ENCODE peak calls at places on chromosomes 4 and X, in five cellular contexts. Q is GM12878, D is HCT116, H is K562, P is NB4. B is an unnamed sample.

GRCh38 chr4:173698557-173699262 is 168.7 kb upstream of the HAND2 start:
- DNase-seq in D (no peak), P (no peak), H (no peak), Q (no peak), B (no peak)

GRCh38 chr4:82984459-82984858 is 26.2 kb downstream of the LIN54 start:
- DNase-seq in D (peak), H (peak), Q (no peak), P (peak), B (peak)

GRCh38 chr4:33532821-33533220 is 2711.5 kb downstream of the ARAP2 start:
- DNase-seq in Q (no peak), D (no peak), P (no peak), H (no peak), B (no peak)

GRCh38 chrX:63918611-63919010 is 133.6 kb upstream of the ARHGEF9 start:
- DNase-seq in D (peak), P (peak), Q (no peak), H (no peak), B (no peak)

GRCh38 chr4:21181716-21182115 is 481.5 kb downstream of the PACRGL start:
- DNase-seq in P (no peak), H (no peak), Q (no peak), D (no peak), B (no peak)

GRCh38 chrX:150352114-150352513 is 11.0 kb upstream of the MAMLD1 start:
- DNase-seq in P (no peak), Q (no peak), H (no peak), D (no peak), B (no peak)

GRCh38 chrX:38482183-38482582 is 79.2 kb upstream of the TSPAN7 start:
- DNase-seq in H (no peak), D (no peak), Q (no peak), P (no peak), B (no peak)

GRCh38 chr4:6281436-6282144 is 11.9 kb downstream of the WFS1 start:
- DNase-seq in H (no peak), P (no peak), Q (no peak), D (no peak), B (no peak)

GRCh38 chrX:12702509-12703091 is 88.6 kb upstream of the PRPS2 start:
- DNase-seq in P (peak), Q (no peak), H (peak), D (peak), B (peak)

GRCh38 chrX:10485331-10485730 is 135.1 kb downstream of the MID1 start:
- DNase-seq in D (no peak), P (no peak), H (no peak), Q (no peak), B (no peak)

GRCh38 chr4:15488136-15488535 is 18.5 kb downstream of the CC2D2A start:
- DNase-seq in D (no peak), Q (no peak), P (no peak), H (no peak), B (no peak)

GRCh38 chr4:163167333-163167626 is 590 bp upstream of the NAF1 start:
- DNase-seq in P (no peak), H (no peak), Q (no peak), D (no peak), B (peak)

GRCh38 chrX:130507015-130507414 is 105.2 kb downstream of the RBMX2 start:
- DNase-seq in P (no peak), Q (no peak), H (no peak), D (no peak), B (no peak)

GRCh38 chr4:58465031-58465430 is 1354.8 kb upstream of the IGFBP7 start:
- DNase-seq in P (no peak), H (no peak), D (no peak), Q (no peak), B (no peak)

GRCh38 chr4:115675721-115676120 is 562.3 kb upstream of the NDST4 start:
- DNase-seq in D (no peak), Q (no peak), P (no peak), H (no peak), B (no peak)

GRCh38 chr4:17063870-17064269 is 165.4 kb upstream of the LDB2 start:
- DNase-seq in P (no peak), H (no peak), Q (no peak), D (no peak), B (no peak)
- TF ChIP-seq MAX in P (no peak), H (no peak), Q (no peak), D (no peak), B (no peak)

GRCh38 chr4:68736813-68737212 is 66.4 kb upstream of the UGT2B15 start:
- DNase-seq in Q (no peak), P (no peak), H (no peak), D (no peak), B (no peak)

GRCh38 chr4:68738036-68738435 is 67.6 kb upstream of the UGT2B15 start:
- DNase-seq in H (no peak), Q (no peak), D (no peak), P (no peak), B (no peak)

GRCh38 chr4:68735106-68735505 is 64.7 kb upstream of the UGT2B15 start:
- DNase-seq in P (no peak), D (no peak), Q (no peak), H (no peak), B (no peak)

GRCh38 chr4:68734095-68734494 is 63.6 kb upstream of the UGT2B15 start:
- DNase-seq in Q (peak), P (no peak), D (no peak), H (no peak), B (no peak)

GRCh38 chr4:68732653-68733466 is 62.4 kb upstream of the UGT2B15 start:
- DNase-seq in H (no peak), P (no peak), D (no peak), Q (peak), B (no peak)
- TF ChIP-seq MAX in H (no peak), P (no peak), D (no peak), Q (no peak), B (no peak)

DNA sequence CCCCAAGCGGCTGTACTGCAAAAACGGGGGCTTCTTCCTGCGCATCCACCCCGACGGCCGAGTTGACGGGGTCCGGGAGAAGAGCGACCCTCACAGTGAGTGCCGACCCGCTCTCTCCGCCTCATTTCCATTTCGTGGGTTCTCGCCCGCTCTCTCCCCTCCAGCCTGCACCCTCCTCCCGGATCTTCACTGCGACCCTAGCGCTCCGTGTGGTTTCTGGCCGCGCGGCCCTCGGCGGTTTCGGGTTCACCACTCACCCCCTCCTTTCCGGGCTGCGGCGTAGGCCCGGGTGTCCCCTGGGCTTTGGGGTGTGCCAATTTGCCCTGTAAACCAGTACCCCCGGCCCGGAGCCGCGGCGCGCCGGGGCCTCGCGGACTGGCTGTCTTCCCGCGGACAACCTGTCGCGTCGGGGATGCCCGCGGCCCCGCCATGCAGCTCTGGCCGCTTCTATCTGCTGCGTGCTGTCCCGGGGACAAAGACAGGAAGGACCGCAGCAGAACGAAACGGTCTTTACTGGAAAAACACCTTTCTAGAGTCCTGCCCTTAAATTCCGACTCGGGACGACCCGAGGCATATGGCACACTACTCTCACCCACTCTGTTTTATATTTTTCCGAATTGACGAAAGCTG is 742 bp downstream of the FGF2 start:
- DNase-seq in Q (peak), P (peak), H (peak), D (no peak), B (peak)
- TF ChIP-seq MAX in Q (peak), P (no peak), H (peak), D (peak), B (no peak)

DNA sequence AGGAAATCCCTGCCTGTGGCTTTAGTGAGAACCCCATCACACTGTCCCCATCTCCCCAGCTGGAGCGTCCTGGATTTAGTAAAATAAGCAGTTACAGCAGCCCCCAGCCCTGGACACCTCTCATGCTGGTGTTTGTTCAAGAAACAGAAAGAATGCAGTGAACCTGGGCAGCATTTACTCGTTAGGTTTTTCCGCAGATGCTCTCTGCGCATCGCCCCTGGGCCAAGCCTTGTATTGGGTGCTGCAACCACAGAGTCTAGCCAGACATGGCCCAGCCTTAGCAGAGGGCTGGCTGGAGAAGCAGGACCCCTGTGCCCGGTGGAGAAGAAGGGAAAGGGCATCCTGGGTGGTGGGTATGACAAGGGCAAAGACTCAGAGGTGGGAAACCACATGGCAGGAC is 136.3 kb upstream of the PSAPL1 start:
- DNase-seq in D (no peak), P (no peak), Q (no peak), H (no peak), B (no peak)
- TF ChIP-seq MAX in D (no peak), P (no peak), Q (no peak), H (no peak), B (no peak)

DNA sequence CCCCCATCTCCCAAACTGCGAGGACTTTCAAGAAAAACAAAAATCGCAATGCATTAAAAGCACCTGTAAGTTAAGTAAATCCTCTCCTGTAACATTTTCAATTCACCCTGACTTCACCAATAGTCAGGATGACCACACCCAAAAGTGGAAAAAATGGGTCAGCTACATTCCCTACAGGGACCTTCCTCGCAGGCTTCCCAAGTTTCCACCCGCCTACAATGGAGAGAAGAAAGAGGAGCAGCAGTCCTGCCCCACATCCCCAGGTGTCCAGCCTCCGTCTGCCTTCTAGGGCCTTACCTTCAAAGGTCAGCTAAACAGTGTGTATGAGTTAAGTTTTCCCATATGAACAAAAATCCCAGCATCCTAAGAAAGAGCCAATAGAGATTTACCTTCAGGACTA is 12.6 kb downstream of the IRF2 start:
- DNase-seq in D (no peak), P (no peak), H (no peak), Q (no peak), B (no peak)
- TF ChIP-seq MAX in D (no peak), P (no peak), H (no peak), Q (no peak), B (no peak)

DNA sequence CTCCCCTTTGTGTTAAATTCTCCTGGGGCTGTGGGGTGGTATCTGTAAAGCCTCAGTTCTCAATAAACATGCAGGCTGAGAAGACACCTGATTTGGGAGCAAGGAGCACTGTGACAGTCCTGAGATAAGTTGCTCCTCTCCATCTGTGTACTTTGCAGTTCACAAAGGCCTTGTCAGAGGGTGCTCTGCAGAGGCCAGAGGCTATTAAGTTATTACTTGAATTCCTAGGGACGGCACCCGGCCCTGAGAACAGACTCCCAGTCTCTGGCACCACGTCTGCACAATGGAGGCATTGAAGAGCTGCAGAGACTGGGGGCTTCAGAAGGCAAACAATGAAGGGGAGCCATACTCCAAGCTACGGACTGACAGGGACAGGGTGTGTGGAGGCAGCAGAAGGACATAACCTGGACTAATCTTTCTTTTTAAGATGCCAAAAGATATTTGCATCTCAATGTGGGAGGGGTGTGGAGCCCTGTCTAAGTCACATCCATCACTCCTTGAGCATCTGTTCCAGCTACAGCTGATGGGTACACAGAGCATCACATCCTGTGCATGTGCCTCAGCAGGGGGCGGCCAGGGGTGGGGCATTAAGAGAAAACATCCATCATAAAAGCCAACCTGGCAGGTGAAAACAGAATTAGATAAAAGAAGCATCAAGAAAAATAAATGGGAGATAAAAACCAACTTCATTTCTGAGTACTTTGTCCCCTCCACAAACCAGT is 11.4 kb downstream of the RASGEF1B start:
- DNase-seq in Q (no peak), H (no peak), P (no peak), D (no peak), B (no peak)
- TF ChIP-seq MAX in Q (no peak), H (no peak), P (no peak), D (no peak), B (no peak)

DNA sequence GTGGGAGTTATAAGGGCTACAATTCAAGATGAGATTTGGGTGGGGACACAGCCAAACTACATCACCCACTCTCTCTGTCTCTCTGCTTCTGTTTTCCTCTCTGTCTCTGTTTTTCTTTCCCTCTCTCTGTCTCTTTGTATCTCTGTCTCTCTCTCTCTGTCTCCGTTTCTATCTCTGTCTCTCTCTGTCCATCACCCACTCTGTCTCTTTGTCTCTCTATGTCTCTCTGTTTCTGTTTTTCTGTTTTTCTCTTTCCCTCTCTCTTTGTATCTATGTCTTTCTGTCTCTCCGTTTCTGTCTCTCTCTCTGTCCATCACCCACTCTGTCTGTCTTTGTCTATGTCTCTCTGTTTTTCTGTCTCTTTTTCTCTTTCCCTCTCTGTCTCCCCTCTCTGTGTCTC is 25.3 kb downstream of the IL3RA start:
- DNase-seq in H (no peak), D (no peak), Q (no peak), P (no peak), B (no peak)
- TF ChIP-seq MAX in H (no peak), D (no peak), Q (no peak), P (no peak), B (no peak)

GRCh38 chr4:39559641-39560040 is 32.4 kb upstream of the UGDH start:
- DNase-seq in Q (no peak), D (no peak), H (no peak), P (no peak), B (no peak)
- TF ChIP-seq MAX in Q (no peak), D (no peak), H (no peak), P (no peak), B (no peak)

GRCh38 chrX:48761674-48762471 is at the start of gene GLOD5:
- DNase-seq in P (peak), D (peak), Q (no peak), H (peak), B (no peak)
- TF ChIP-seq MAX in P (no peak), D (no peak), Q (no peak), H (no peak), B (no peak)

B was measured in endothelial cell of umbilical vein.